ENCODE peak calls at places on chromosome 7, in ten cellular contexts. I is EL; U is GF-D8; Y is AG04450; D is glutamatergic neuron; F is H7; M is NCI-H345; G is stromal cell of bone marrow; O is stimulated activated CD8-positive, alpha-beta memory T cell treated with anti-CD3 and anti-CD28 coated beads, Interleukin-15, amount 100 ng/mL, for 24 hours; H is iPS-NIHi11. K is an unnamed sample.
A peak's percentile ranks its signal among the peaks of the same experiment; 100 is the strongest.

GRCh38 chr7:154394804-154395203 is 342.6 kb downstream of the DPP6 start:
- DNase-seq in O (no peak), M (no peak), F (no peak), I (no peak), U (no peak), H (no peak), D (no peak), G (no peak), Y (no peak), K (no peak)

GRCh38 chr7:116805100-116805544 is 57.3 kb upstream of the CAPZA2 start:
- DNase-seq in I (peak; percentile 15), O (no peak), D (no peak), G (peak; percentile 64), H (no peak), U (no peak), M (no peak), Y (peak; percentile 26), F (no peak), K (no peak)

GRCh38 chr7:11427686-11428273 is 404.2 kb downstream of the THSD7A start:
- DNase-seq in Y (peak; percentile 46), U (peak; percentile 11), G (peak; percentile 25), H (peak; percentile 65), O (no peak), F (peak; percentile 48), M (peak; percentile 65), D (no peak), I (peak; percentile 28), K (no peak)

GRCh38 chr7:11077816-11078215 is 104.1 kb downstream of the PHF14 start:
- DNase-seq in U (no peak), Y (no peak), D (no peak), H (no peak), O (no peak), G (no peak), M (no peak), I (no peak), F (no peak), K (no peak)

GRCh38 chr7:89401690-89402089 is 606.2 kb upstream of the TEX47 start:
- DNase-seq in O (no peak), I (no peak), U (no peak), D (no peak), G (no peak), F (no peak), Y (no peak), M (no peak), H (no peak), K (no peak)

GRCh38 chr7:158353606-158354570 is 233.7 kb downstream of the PTPRN2 start:
- DNase-seq in G (no peak), M (peak; percentile 36), F (peak; percentile 84), D (peak; percentile 53), Y (no peak), I (no peak), O (no peak), H (no peak), U (no peak), K (peak; percentile 81)

GRCh38 chr7:115987486-115987885 is 43.1 kb downstream of the TFEC start:
- DNase-seq in G (no peak), F (no peak), U (no peak), M (no peak), I (no peak), D (no peak), H (no peak), Y (no peak), O (no peak), K (no peak)

GRCh38 chr7:34928052-34928451 is 109.2 kb downstream of the DPY19L1 start:
- DNase-seq in D (peak; percentile 85), U (no peak), Y (no peak), I (peak; percentile 44), G (no peak), H (peak; percentile 54), M (peak; percentile 17), F (peak; percentile 53), O (peak; percentile 13), K (peak; percentile 93)

GRCh38 chr7:66304536-66304935 is 99.4 kb downstream of the TPST1 start:
- DNase-seq in O (no peak), Y (no peak), M (no peak), D (no peak), G (no peak), H (no peak), I (peak; percentile 7), U (no peak), F (no peak), K (no peak)

GRCh38 chr7:101576993-101577392 is 52.1 kb downstream of the MYL10 start:
- DNase-seq in Y (no peak), H (no peak), G (no peak), D (no peak), F (no peak), U (no peak), I (peak; percentile 27), M (no peak), O (no peak), K (no peak)

GRCh38 chr7:130441408-130441854 is 615 bp upstream of the CEP41 start:
- DNase-seq in D (peak; percentile 43), F (peak; percentile 76), G (no peak), H (peak; percentile 78), M (peak; percentile 90), Y (no peak), I (peak; percentile 13), O (no peak), U (no peak), K (no peak)

GRCh38 chr7:100897111-100897608 is 1.5 kb upstream of the ACHE start:
- DNase-seq in M (peak; percentile 15), D (peak; percentile 79), H (peak; percentile 63), O (no peak), Y (no peak), I (peak; percentile 22), U (no peak), F (peak; percentile 80), G (no peak), K (no peak)

GRCh38 chr7:65438593-65438992 is 64.9 kb downstream of the ZNF92 start:
- DNase-seq in M (no peak), I (peak; percentile 85), G (peak; percentile 91), D (no peak), U (no peak), F (no peak), H (no peak), O (no peak), Y (peak; percentile 51), K (no peak)

GRCh38 chr7:33452805-33453502 is 323.6 kb downstream of the BBS9 start:
- DNase-seq in I (no peak), F (no peak), H (no peak), M (no peak), O (no peak), G (peak; percentile 59), Y (no peak), D (no peak), U (no peak), K (no peak)

GRCh38 chr7:23712368-23713284 is 2.6 kb downstream of the STK31 start:
- DNase-seq in H (peak; percentile 39), I (peak; percentile 73), D (no peak), U (no peak), G (peak; percentile 66), O (no peak), M (peak; percentile 63), Y (peak; percentile 29), F (peak; percentile 60), K (no peak)

GRCh38 chr7:28529755-28530154 is 117.4 kb downstream of the CREB5 start:
- DNase-seq in U (no peak), I (no peak), F (no peak), H (no peak), G (no peak), O (no peak), D (no peak), Y (no peak), M (no peak), K (no peak)

GRCh38 chr7:104550362-104550761 is 222.0 kb downstream of the LHFPL3 start:
- DNase-seq in U (no peak), I (peak; percentile 4), Y (no peak), F (no peak), D (no peak), M (no peak), G (no peak), O (no peak), H (no peak), K (no peak)

GRCh38 chr7:86407291-86407690 is 236.4 kb upstream of the GRM3 start:
- DNase-seq in Y (no peak), G (no peak), U (no peak), F (no peak), I (no peak), D (no peak), O (no peak), H (no peak), M (no peak), K (no peak)

GRCh38 chr7:137539111-137539715 is 195.7 kb upstream of the PTN start:
- DNase-seq in G (peak; percentile 58), I (peak; percentile 76), M (no peak), O (no peak), F (no peak), D (no peak), U (no peak), Y (peak; percentile 73), H (no peak), K (no peak)

GRCh38 chr7:31702354-31702753 is 15.3 kb downstream of the PPP1R17 start:
- DNase-seq in F (no peak), G (no peak), D (no peak), H (no peak), U (no peak), I (no peak), M (no peak), Y (no peak), O (no peak), K (no peak)

GRCh38 chr7:18792866-18793595 is 297.5 kb downstream of the HDAC9 start:
- DNase-seq in Y (peak; percentile 48), I (no peak), D (no peak), O (no peak), H (no peak), U (no peak), G (no peak), M (no peak), F (no peak), K (no peak)

GRCh38 chr7:96061844-96062243 is 260.1 kb downstream of the SLC25A13 start:
- DNase-seq in U (no peak), G (peak; percentile 22), H (no peak), O (no peak), M (no peak), I (no peak), F (no peak), D (no peak), Y (no peak), K (no peak)

GRCh38 chr7:26910221-26910620 is 45.8 kb upstream of the SKAP2 start:
- DNase-seq in M (no peak), O (no peak), I (peak; percentile 90), U (no peak), G (peak; percentile 19), H (no peak), D (no peak), F (no peak), Y (no peak), K (peak; percentile 3)

GRCh38 chr7:38548605-38549004 is 82.6 kb downstream of the AMPH start:
- DNase-seq in I (no peak), Y (no peak), G (no peak), H (no peak), U (no peak), M (peak; percentile 24), O (no peak), D (no peak), F (no peak), K (no peak)

GRCh38 chr7:22589641-22590141 is 89.7 kb upstream of the STEAP1B start:
- DNase-seq in Y (no peak), U (no peak), M (no peak), D (no peak), G (peak; percentile 85), F (no peak), O (no peak), I (peak; percentile 67), H (no peak), K (no peak)

GRCh38 chr7:32958046-32959025 is 1.1 kb downstream of the FKBP9 start:
- DNase-seq in U (no peak), M (peak; percentile 71), Y (no peak), F (peak; percentile 49), H (peak; percentile 35), G (peak; percentile 58), I (peak; percentile 53), O (no peak), D (peak; percentile 52), K (no peak)

GRCh38 chr7:23120106-23120505 is 14.5 kb downstream of the KLHL7 start:
- DNase-seq in H (no peak), M (no peak), Y (no peak), O (no peak), I (no peak), F (no peak), U (no peak), D (no peak), G (no peak), K (no peak)

GRCh38 chr7:31747553-31747952 is 60.5 kb downstream of the PPP1R17 start:
- DNase-seq in O (no peak), Y (no peak), I (peak; percentile 40), H (no peak), M (no peak), D (no peak), G (peak; percentile 30), U (no peak), F (no peak), K (no peak)

K was measured in H1.